ENCODE peak calls at places on chromosomes 13 and 19, in six cellular contexts. G, E, F, T, O and H are unnamed samples.
A peak's percentile ranks its signal among the peaks of the same experiment; 100 is the strongest.

GRCh38 chr19:15905026-15905425 is 7.2 kb upstream of the CYP4F2 start:
- DNase-seq in G (no peak), E (no peak), F (no peak), T (no peak), O (no peak), H (no peak)

GRCh38 chr13:27954406-27954851 is 14.7 kb downstream of the CDX2 start:
- DNase-seq in G (no peak), E (no peak), F (peak; percentile 75), T (peak; percentile 75), O (no peak), H (no peak)

GRCh38 chr13:98905199-98905598 is 72.7 kb downstream of the DOCK9 start:
- DNase-seq in G (no peak), E (no peak), F (no peak), T (no peak), O (no peak), H (no peak)

GRCh38 chr19:12759686-12760085 is 8.1 kb downstream of the BEST2 start:
- DNase-seq in G (no peak), E (no peak), F (no peak), T (no peak), O (no peak), H (no peak)

GRCh38 chr19:18328340-18329034 is 5.6 kb upstream of the LSM4 start:
- DNase-seq in G (peak; percentile 96), E (peak; percentile 97), F (peak; percentile 87), T (peak; percentile 88), O (peak; percentile 94), H (peak; percentile 98)

GRCh38 chr13:99373436-99373835 is 66.2 kb upstream of the GPR183 start:
- DNase-seq in G (no peak), E (peak; percentile 57), F (no peak), T (no peak), O (no peak), H (peak; percentile 53)

GRCh38 chr13:21584973-21585592 is 18.9 kb downstream of the MICU2 start:
- DNase-seq in G (no peak), E (no peak), F (no peak), T (no peak), O (no peak), H (no peak)

GRCh38 chr13:111203742-111204386 is 88.8 kb downstream of the ARHGEF7 start:
- DNase-seq in G (no peak), E (no peak), F (no peak), T (no peak), O (no peak), H (no peak)

DNA sequence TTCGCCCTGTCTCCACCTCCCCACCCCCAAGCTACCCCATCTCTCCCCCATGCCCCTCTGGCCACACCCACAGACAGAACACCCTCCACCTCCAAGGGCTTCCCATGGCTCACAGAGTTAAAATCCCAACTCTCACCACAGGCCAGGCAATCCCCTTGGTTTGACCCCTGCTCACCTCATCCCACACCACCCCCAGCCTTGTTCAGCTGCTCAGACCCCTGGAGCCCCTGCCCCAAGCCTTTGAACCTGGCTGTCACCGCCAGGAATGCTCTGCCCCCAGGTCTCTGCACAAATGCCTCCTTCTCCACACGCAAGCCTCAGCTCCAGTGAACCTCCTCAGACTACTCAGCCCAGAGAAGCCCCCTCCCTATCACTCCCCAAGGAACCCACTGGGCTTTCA is 5.8 kb downstream of the DDX39A start:
- DNase-seq in G (no peak), E (no peak), F (no peak), T (no peak), O (no peak), H (no peak)
- H3K36me3 ChIP-seq in G (peaks cover 25% of the 10 kb centered on the region), E (peaks cover 49% of the 10 kb centered on the region), F (peaks cover 46% of the 10 kb centered on the region), T (peaks cover 2% of the 10 kb centered on the region), O (peaks cover 32% of the 10 kb centered on the region), H (peaks cover 40% of the 10 kb centered on the region)

GRCh38 chr13:96816261-96816660 is 178.0 kb downstream of the OXGR1 start:
- DNase-seq in G (no peak), E (no peak), F (no peak), T (no peak), O (no peak), H (no peak)

GRCh38 chr13:96817336-96817941 is 176.8 kb downstream of the OXGR1 start:
- DNase-seq in G (no peak), E (no peak), F (no peak), T (no peak), O (peak; percentile 37), H (no peak)

GRCh38 chr13:96821381-96821780 is 172.9 kb downstream of the OXGR1 start:
- DNase-seq in G (no peak), E (no peak), F (no peak), T (no peak), O (no peak), H (no peak)

GRCh38 chr13:96819375-96819774 is 174.9 kb downstream of the OXGR1 start:
- DNase-seq in G (no peak), E (no peak), F (no peak), T (no peak), O (no peak), H (no peak)

DNA sequence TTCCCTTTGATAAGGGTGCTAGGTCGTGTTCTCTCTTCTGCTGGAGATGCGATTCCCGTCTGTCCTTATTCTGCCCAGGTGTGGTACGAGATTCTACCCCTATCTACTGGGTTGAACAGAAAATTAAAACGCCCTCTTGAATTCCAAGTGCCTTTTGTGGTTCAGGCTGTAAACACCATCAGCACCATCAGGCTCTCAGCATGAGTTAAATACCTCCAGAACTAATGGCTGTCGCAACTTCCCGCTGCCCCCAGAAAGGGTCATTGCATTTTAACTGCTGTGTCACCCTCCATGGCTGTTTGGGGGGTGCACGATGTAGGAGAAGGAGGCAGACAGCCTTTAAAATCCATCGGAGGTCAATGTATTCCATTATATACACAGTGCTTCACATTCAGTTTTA is 177.4 kb downstream of the OXGR1 start:
- DNase-seq in G (no peak), E (no peak), F (peak; percentile 46), T (no peak), O (no peak), H (no peak)
- TF ChIP-seq CTCF in G (no peak), E (no peak), F (no peak), T (no peak), O (no peak), H (no peak)

GRCh38 chr19:35436477-35437141 is 11.4 kb upstream of the FFAR2 start:
- DNase-seq in G (no peak), E (no peak), F (no peak), T (no peak), O (no peak), H (no peak)

GRCh38 chr19:35438527-35438926 is 9.5 kb upstream of the FFAR2 start:
- DNase-seq in G (no peak), E (no peak), F (no peak), T (no peak), O (no peak), H (no peak)

GRCh38 chr19:35439921-35440320 is 8.1 kb upstream of the FFAR2 start:
- DNase-seq in G (no peak), E (no peak), F (no peak), T (no peak), O (no peak), H (no peak)

GRCh38 chr19:35433448-35433847 is 14.6 kb upstream of the FFAR2 start:
- DNase-seq in G (no peak), E (no peak), F (no peak), T (no peak), O (no peak), H (no peak)

DNA sequence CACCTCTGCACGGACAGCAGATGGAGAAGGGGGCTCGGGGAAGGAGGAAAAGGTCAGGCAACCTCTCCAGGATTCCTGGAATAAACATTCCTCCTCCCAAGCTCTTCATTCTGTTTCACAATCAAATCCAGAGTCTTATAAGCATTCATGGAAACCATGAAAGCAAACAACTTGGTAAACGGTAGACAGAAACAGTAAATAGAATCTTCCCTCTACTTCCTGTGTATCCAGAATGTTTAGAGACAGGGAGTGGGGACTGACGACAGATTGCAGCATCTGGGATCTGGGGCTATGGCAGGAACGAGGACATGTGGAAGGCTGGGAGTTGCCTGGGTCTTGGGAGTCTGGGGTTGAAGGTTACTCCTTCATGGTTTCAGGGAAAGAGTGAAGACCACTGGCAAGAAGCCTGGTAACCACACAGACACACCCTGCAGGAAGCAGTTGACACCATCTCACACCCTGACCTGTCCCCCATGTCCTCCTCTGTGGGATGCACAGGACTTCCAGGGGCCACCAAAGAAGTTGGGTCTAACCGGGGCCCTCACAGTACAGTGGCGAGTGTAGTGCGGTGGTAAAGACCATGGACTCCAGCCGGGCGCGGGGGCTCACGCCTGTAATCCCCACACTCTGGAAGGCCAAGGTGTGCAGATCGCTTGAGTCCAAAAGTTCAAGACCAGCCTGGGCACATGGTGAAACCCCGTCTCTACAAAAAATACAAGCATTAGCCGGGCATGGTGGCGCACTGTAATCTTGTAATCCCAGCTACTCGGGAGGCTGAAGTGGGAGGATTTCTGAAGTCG is 10.7 kb upstream of the FFAR2 start:
- DNase-seq in G (no peak), E (no peak), F (no peak), T (no peak), O (no peak), H (no peak)
- TF ChIP-seq POLR2AphosphoS5 in G (no peak), E (no peak), F (no peak), T (no peak), O (no peak), H (no peak)

GRCh38 chr13:53490732-53491131 is 462.1 kb downstream of the OLFM4 start:
- DNase-seq in G (no peak), E (no peak), F (no peak), T (no peak), O (no peak), H (no peak)
- H3K36me3 ChIP-seq in G (no peaks in the 10 kb centered on the region), E (no peaks in the 10 kb centered on the region), F (no peaks in the 10 kb centered on the region), T (no peaks in the 10 kb centered on the region), O (no peaks in the 10 kb centered on the region), H (no peaks in the 10 kb centered on the region)

GRCh38 chr19:7857727-7858701 is 16.2 kb downstream of the PRR36 start:
- DNase-seq in G (no peak), E (no peak), F (peak; percentile 84), T (no peak), O (no peak), H (no peak)
- TF ChIP-seq CTCF in G (no peak), E (no peak), F (no peak), T (no peak), O (no peak), H (no peak)

DNA sequence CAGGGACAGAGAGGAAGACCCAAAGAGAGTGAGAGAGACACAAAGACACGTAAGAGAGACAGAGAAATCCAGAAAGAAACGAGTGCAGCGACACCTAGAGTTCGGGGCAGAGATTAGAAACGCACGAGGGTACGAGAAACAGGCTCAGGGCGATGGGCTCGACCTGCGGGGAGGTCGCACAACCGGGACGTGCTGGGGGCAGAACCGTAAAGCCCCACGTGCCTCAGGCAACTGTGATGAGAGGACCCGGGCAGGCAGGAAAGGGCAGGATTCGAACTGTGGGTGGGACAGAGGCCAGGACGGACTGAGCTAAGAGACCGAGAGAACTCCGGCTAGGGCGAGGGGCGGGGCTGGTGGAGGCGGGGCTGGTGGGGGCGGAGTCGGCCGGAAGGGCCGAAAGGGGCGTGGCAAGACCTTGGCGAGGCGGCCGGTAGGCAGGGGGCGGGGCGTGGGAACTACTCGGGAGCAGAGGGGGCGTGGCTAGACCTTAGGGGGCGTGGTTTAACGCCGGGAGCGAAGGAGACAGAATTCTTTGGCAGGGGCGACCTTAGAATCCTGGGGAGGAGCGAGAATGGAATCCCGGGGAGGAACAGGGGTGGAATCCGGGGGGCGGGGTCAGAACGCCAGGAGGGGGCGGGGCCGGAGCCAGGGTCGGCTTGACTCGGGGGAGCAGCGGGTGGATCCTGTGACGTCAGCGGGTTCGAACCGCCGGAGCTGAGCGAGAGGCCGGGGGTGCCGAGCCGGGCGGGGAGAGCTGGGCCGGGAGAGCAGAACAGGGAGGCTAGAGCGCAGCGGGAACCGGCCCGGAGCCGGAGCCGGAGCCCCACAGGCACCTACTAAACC is at the start of gene NECTIN2:
- DNase-seq in G (peak; percentile 99), E (peak; percentile 100), F (peak; percentile 100), T (peak; percentile 97), O (peak; percentile 98), H (peak; percentile 100)
- TF ChIP-seq POLR2AphosphoS5 in G (peak; percentile 81), E (no peak), F (peak; percentile 80), T (peak; percentile 92), O (peak; percentile 61), H (peak; percentile 93)

GRCh38 chr19:4707956-4708650 is 15.5 kb downstream of the DPP9 start:
- DNase-seq in G (peak; percentile 83), E (no peak), F (no peak), T (no peak), O (no peak), H (peak; percentile 81)
- H3K36me3 ChIP-seq in G (no peaks in the 10 kb centered on the region), E (peaks cover 60% of the 10 kb centered on the region), F (peaks cover 22% of the 10 kb centered on the region), T (no peaks in the 10 kb centered on the region), O (peaks cover 3% of the 10 kb centered on the region), H (peaks cover 33% of the 10 kb centered on the region)